ENCODE peak calls at places on chromosomes 6 and 20, in five cellular contexts. G, U, C, N and K are unnamed samples.

GRCh38 chr20:11091496-11091895 is 417.7 kb upstream of the JAG1 start:
- DNase-seq in G (peak; percentile 17), U (no peak), C (no peak), N (no peak), K (no peak)

GRCh38 chr6:170225852-170226417 is 64.9 kb downstream of the DLL1 start:
- DNase-seq in G (no peak), U (no peak), C (no peak), N (no peak), K (no peak)

GRCh38 chr20:26208296-26209091 is 511.8 kb upstream of the ZNF337 start:
- DNase-seq in G (peak; percentile 12), U (peak; percentile 56), C (peak; percentile 32), N (peak; percentile 41), K (peak; percentile 54)

GRCh38 chr20:62522748-62523396 is 47.1 kb upstream of the GATA5 start:
- DNase-seq in G (no peak), U (no peak), C (no peak), N (no peak), K (no peak)

GRCh38 chr6:158636778-158637177 is 7.8 kb downstream of the DYNLT1 start:
- DNase-seq in G (no peak), U (no peak), C (no peak), N (no peak), K (no peak)

GRCh38 chr6:135576055-135576454 is 78.5 kb upstream of the AHI1 start:
- DNase-seq in G (peak; percentile 57), U (no peak), C (no peak), N (no peak), K (no peak)

GRCh38 chr6:51513891-51514290 is 573.5 kb downstream of the PKHD1 start:
- DNase-seq in G (no peak), U (no peak), C (no peak), N (no peak), K (no peak)

GRCh38 chr6:136129365-136129764 is 120.7 kb downstream of the MTFR2 start:
- DNase-seq in G (peak; percentile 37), U (no peak), C (no peak), N (no peak), K (no peak)

GRCh38 chr20:3616250-3616649 is 46.9 kb downstream of the GFRA4 start:
- DNase-seq in G (peak; percentile 27), U (peak; percentile 87), C (no peak), N (no peak), K (no peak)

GRCh38 chr6:140915001-140915950 is 1217.4 kb upstream of the GJE1 start:
- DNase-seq in G (no peak), U (no peak), C (no peak), N (no peak), K (no peak)

GRCh38 chr6:90180526-90180925 is 116.1 kb downstream of the BACH2 start:
- DNase-seq in G (no peak), U (no peak), C (no peak), N (no peak), K (no peak)

GRCh38 chr6:56984884-56985283 is 30.0 kb downstream of the BEND6 start:
- DNase-seq in G (no peak), U (no peak), C (no peak), N (no peak), K (no peak)

GRCh38 chr20:3766381-3766780 is 1.2 kb downstream of the ADISSP start:
- DNase-seq in G (no peak), U (no peak), C (no peak), N (no peak), K (no peak)

GRCh38 chr20:17921774-17922173 is 46.8 kb downstream of the SNX5 start:
- DNase-seq in G (no peak), U (no peak), C (no peak), N (no peak), K (no peak)

GRCh38 chr6:106512048-106512957 is 117.0 kb downstream of the RTN4IP1 start:
- DNase-seq in G (peak; percentile 44), U (peak; percentile 84), C (peak; percentile 82), N (peak; percentile 82), K (peak; percentile 84)

GRCh38 chr20:9021699-9022098 is 47.2 kb upstream of the PLCB4 start:
- DNase-seq in G (peak; percentile 83), U (no peak), C (peak; percentile 5), N (no peak), K (no peak)

GRCh38 chr6:166365221-166365620 is 17.5 kb downstream of the MPC1 start:
- DNase-seq in G (peak; percentile 46), U (no peak), C (no peak), N (no peak), K (no peak)

GRCh38 chr6:72954736-72955135 is 270.6 kb downstream of the KHDC1L start:
- DNase-seq in G (peak; percentile 68), U (no peak), C (peak; percentile 22), N (no peak), K (no peak)

GRCh38 chr6:13395272-13396237 is 67.2 kb upstream of the TBC1D7 start:
- DNase-seq in G (peak; percentile 96), U (peak; percentile 66), C (peak; percentile 58), N (no peak), K (no peak)

GRCh38 chr6:166162599-166163342 is 4.9 kb downstream of the TBXT start:
- DNase-seq in G (no peak), U (no peak), C (no peak), N (no peak), K (no peak)

GRCh38 chr6:46323312-46323965 is 152.7 kb upstream of the ENPP5 start:
- DNase-seq in G (peak; percentile 82), U (no peak), C (peak; percentile 50), N (no peak), K (no peak)

GRCh38 chr6:63644668-63645326 is 9.2 kb downstream of the PHF3 start:
- DNase-seq in G (peak; percentile 41), U (peak; percentile 42), C (no peak), N (no peak), K (no peak)

GRCh38 chr6:6982663-6983062 is 125.1 kb upstream of the RREB1 start:
- DNase-seq in G (no peak), U (no peak), C (no peak), N (no peak), K (no peak)

GRCh38 chr6:139521338-139521737 is 146.9 kb upstream of the CITED2 start:
- DNase-seq in G (no peak), U (no peak), C (no peak), N (no peak), K (no peak)

GRCh38 chr6:145836767-145837166 is 22.2 kb upstream of the FBXO30 start:
- DNase-seq in G (peak; percentile 10), U (no peak), C (no peak), N (no peak), K (no peak)

GRCh38 chr6:144804246-144804790 is 519.2 kb downstream of the UTRN start:
- DNase-seq in G (no peak), U (no peak), C (no peak), N (no peak), K (no peak)

DNA sequence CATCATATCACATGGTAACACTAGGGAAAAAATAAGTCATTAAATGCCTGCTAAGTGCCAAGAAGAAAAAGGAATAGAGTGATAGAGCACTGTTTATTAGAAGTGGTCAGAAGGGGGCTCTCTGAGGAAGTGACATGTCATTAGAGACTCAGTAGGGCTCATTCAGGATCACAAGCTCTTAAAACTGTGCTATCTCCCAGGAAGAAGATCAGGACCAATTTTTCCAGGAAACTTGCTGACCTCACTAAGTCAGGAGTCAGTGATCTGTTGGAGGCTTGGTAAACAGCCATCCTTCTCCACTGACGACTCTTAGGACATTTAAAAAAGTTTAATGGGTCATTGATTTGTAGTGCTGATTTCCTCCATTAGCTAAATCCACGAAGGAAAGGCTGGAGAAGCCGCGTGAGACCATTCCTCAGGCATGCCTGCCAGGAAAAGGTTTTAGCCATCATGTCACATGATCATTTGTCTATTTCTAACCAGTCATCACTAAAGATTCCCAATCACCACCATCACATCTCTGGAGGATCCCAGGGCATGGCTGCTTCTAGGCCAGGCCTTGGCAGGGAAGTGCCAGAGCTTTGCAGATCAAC is 5.9 kb upstream of the PTPN1 start:
- DNase-seq in G (peak; percentile 42), U (no peak), C (no peak), N (no peak), K (no peak)
- H3K27ac ChIP-seq in G (no peak overlapping the region), U (no peak overlapping the region), C (peak overlapping the region; percentile 14), N (no peak overlapping the region), K (no peak overlapping the region)

GRCh38 chr20:34389206-34389953 is 26.3 kb downstream of the ITCH start:
- DNase-seq in G (no peak), U (no peak), C (no peak), N (no peak), K (no peak)
- H3K4me1 ChIP-seq in G (peaks cover 2% of the 10 kb centered on the region), U (peaks cover 16% of the 10 kb centered on the region), C (peaks cover 10% of the 10 kb centered on the region), N (peaks cover 5% of the 10 kb centered on the region), K (peaks cover 10% of the 10 kb centered on the region)

GRCh38 chr6:1614448-1614766 is 4.7 kb downstream of the FOXC1 start:
- DNase-seq in G (no peak), U (no peak), C (no peak), N (no peak), K (no peak)

GRCh38 chr6:1615651-1616420 is 6.1 kb downstream of the FOXC1 start:
- DNase-seq in G (no peak), U (no peak), C (no peak), N (no peak), K (no peak)

GRCh38 chr6:1613631-1614447 is 4.1 kb downstream of the FOXC1 start:
- DNase-seq in G (peak; percentile 55), U (no peak), C (no peak), N (no peak), K (no peak)

GRCh38 chr6:1616556-1617463 is 7.1 kb downstream of the FOXC1 start:
- DNase-seq in G (no peak), U (no peak), C (no peak), N (no peak), K (no peak)

DNA sequence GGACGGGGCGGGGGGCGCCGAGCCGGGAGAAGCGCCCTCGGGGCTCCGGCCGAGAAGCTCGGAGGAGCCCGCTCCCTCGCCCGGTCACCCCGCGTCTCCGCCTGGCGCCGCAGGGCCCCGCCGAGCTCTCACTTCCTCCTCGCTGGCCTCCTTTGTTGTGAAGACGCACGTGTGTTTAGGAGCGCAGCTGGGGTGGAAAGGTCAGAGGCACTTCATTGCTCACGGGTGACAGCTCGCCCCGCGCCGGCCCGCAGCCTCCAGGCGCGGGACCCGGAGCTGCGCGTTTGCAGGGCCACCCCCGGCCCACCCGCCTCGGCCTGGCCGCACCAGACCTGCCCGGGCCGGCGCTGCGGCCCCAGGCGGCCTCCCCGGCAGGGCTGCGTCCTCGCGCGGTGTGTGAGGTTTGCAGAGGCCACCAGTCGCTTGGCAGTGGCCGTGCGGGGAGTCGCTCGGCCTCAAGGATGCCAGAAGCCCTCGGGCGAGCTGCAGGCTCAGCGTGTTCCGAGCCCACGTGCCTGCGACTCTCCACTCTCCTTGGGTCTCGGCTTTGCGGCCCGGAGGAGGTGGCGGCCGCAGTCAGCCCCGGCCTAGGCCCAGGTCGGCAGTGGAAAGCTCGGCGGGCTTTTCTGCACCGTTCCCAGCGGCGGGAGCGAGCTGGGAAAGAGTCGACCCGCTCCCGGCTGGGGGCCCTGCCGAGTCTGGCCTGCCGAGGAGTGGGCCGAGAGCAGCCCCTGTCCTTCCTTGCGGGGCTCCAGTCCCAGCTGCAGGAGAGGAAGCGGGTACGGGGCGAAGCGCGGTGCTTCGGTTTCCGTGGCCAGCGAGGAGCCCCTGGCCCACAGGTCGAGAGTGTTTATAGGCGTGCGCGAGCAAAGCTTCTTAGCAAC is 5.3 kb downstream of the FOXC1 start:
- DNase-seq in G (no peak), U (no peak), C (peak; percentile 44), N (no peak), K (no peak)
- H3K4me3 ChIP-seq in G (peak overlapping the region; percentile 51), U (no peak overlapping the region), C (no peak overlapping the region), N (no peak overlapping the region), K (no peak overlapping the region)

DNA sequence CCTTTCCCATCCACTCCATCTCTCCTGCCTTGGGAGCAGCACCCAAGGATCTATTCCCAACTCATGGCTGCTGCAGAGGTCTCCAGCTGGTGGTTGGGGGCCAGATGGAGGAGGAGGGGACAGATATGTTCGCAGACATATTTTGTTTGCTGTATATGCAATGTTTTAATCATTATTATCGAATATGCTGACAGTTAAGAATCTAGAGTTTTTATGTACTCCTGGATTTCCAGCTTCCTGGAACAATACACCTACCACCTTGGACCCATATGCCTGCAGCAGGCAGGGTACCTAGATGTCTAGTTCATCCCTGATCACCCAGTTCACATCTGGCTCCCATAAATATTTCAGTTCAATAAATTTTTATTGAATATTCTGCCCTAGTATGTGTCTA is 9.0 kb downstream of the FAM110A start:
- DNase-seq in G (no peak), U (no peak), C (no peak), N (no peak), K (no peak)
- H3K27ac ChIP-seq in G (no peak overlapping the region), U (no peak overlapping the region), C (no peak overlapping the region), N (no peak overlapping the region), K (no peak overlapping the region)